ENCODE peak calls at places on chromosomes 5 and 9, in nine cellular contexts. Q is stomach, E is A549, G is K562, H is transverse colon, D is SK-N-SH, T is sigmoid colon, K is HepG2, J is ovary. B is an unnamed sample.

GRCh38 chr5:63820557-63820956 is 141.7 kb downstream of the HTR1A start:
- DNase-seq in H (no peak), D (no peak), K (no peak), J (no peak), E (no peak), G (no peak), T (no peak), Q (no peak), B (no peak)

GRCh38 chr5:154198611-154199230 is 8.2 kb downstream of the GALNT10 start:
- DNase-seq in G (no peak), Q (no peak), K (peak), D (no peak), T (no peak), J (no peak), H (no peak), E (peak), B (no peak)

GRCh38 chr5:43061352-43061751 is 21.2 kb upstream of the ANXA2R start:
- DNase-seq in E (peak), T (no peak), K (no peak), G (no peak), D (no peak), J (no peak), H (no peak), Q (no peak), B (peak)

GRCh38 chr9:4700932-4701331 is 21.6 kb downstream of the CDC37L1 start:
- DNase-seq in G (no peak), Q (no peak), K (no peak), J (no peak), T (no peak), E (no peak), D (no peak), H (no peak), B (no peak)

GRCh38 chr5:150517272-150518152 is 9.6 kb downstream of the NDST1 start:
- DNase-seq in H (peak), G (peak), K (peak), J (no peak), E (peak), Q (peak), D (peak), T (no peak), B (no peak)

GRCh38 chr5:11483630-11484029 is 420.6 kb downstream of the CTNND2 start:
- DNase-seq in J (no peak), H (no peak), Q (no peak), G (no peak), T (no peak), K (no peak), E (no peak), D (no peak), B (no peak)

GRCh38 chr9:79809931-79810330 is 238.2 kb downstream of the TLE4 start:
- DNase-seq in E (no peak), D (no peak), T (no peak), H (no peak), J (no peak), Q (no peak), G (no peak), K (no peak), B (no peak)

GRCh38 chr9:124778575-124779367 is 1.8 kb downstream of the OLFML2A start:
- DNase-seq in E (no peak), T (peak), H (no peak), K (no peak), G (no peak), D (no peak), J (no peak), Q (peak), B (no peak)

GRCh38 chr5:88881566-88881965 is 1.4 kb downstream of the MEF2C start:
- DNase-seq in T (no peak), Q (no peak), D (no peak), K (no peak), H (no peak), E (no peak), G (no peak), J (no peak), B (no peak)

GRCh38 chr5:111747336-111747735 is 9.7 kb downstream of the NREP start:
- DNase-seq in H (no peak), T (no peak), E (no peak), D (no peak), J (no peak), G (no peak), K (no peak), Q (no peak), B (no peak)

GRCh38 chr9:82606761-82607382 is 456.1 kb downstream of the RASEF start:
- DNase-seq in H (peak), J (peak), D (peak), Q (peak), G (no peak), E (peak), T (peak), K (peak), B (no peak)

GRCh38 chr5:125408582-125409069 is 662.2 kb upstream of the ZNF608 start:
- DNase-seq in H (peak), K (no peak), Q (no peak), E (peak), G (no peak), J (peak), T (no peak), D (no peak), B (no peak)

GRCh38 chr5:4700082-4700481 is 440.0 kb upstream of the ADAMTS16 start:
- DNase-seq in H (no peak), K (peak), E (peak), J (no peak), Q (no peak), D (peak), G (peak), T (no peak), B (no peak)

GRCh38 chr5:126527892-126528291 is 67.1 kb downstream of the ALDH7A1 start:
- DNase-seq in J (no peak), D (no peak), E (no peak), Q (no peak), G (peak), T (no peak), H (no peak), K (no peak), B (no peak)

GRCh38 chr5:73256012-73256411 is 83.0 kb downstream of the TMEM174 start:
- DNase-seq in Q (no peak), J (no peak), D (peak), K (no peak), H (no peak), T (no peak), E (no peak), G (no peak), B (peak)

GRCh38 chr5:61969761-61970160 is 336.2 kb upstream of the KIF2A start:
- DNase-seq in D (no peak), T (no peak), Q (no peak), G (no peak), E (no peak), H (no peak), K (no peak), J (no peak), B (peak)

GRCh38 chr5:129125819-129126218 is 31.3 kb downstream of the ISOC1 start:
- DNase-seq in Q (no peak), E (no peak), H (no peak), G (no peak), T (no peak), J (no peak), K (no peak), D (no peak), B (no peak)

GRCh38 chr9:113154936-113155335 is 4.1 kb downstream of the SLC31A2 start:
- DNase-seq in T (no peak), D (no peak), G (no peak), Q (no peak), K (no peak), J (no peak), E (no peak), H (no peak), B (no peak)
- H3K4me3 ChIP-seq in T (no peak), D (no peak), G (no peak), Q (no peak), K (no peak), J (no peak), E (no peak), H (no peak), B (peak)

DNA sequence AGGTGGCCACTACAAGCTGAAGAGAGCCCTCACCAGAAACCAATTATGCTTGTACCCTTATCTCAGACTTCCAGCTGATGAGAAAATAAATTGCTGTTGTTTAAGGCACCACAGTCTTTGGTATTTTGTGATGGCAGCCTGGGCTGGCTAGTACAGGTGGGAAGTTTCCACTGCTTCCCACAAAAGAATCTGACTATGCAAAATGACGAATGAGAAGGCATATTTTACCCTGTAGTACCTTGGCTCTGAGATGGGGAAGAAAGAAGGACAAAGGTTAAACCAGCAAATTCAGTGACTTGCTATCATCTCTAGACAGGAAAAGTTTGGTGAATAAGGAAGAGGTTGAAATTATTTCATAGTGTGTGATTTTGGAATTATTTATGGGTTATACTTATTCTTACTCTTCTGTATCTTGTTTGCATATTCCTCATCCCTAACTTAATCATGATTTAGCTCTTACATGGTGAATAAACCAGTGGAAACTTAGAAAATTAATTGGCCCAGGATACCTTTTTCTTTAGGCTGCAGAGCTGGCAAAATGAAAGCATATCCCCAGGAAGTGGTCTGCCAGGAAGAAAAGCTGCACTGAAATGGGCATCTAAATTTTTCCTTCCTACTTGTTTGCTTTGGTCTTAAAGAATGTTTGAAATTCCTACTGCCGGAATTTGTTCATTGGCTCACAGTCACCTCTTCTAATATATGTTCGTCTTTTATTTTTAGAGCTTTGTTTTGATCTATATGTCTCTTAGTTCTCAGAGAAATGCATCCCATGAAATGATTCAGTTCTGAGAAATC is 113.0 kb upstream of the ELL2 start:
- DNase-seq in E (no peak), H (no peak), T (no peak), Q (no peak), G (no peak), K (peak), D (no peak), J (no peak), B (no peak)
- TF ChIP-seq EP300 in E (no peak), H (no peak), T (no peak), Q (no peak), G (no peak), K (no peak), D (no peak), J (no peak), B (no peak)

DNA sequence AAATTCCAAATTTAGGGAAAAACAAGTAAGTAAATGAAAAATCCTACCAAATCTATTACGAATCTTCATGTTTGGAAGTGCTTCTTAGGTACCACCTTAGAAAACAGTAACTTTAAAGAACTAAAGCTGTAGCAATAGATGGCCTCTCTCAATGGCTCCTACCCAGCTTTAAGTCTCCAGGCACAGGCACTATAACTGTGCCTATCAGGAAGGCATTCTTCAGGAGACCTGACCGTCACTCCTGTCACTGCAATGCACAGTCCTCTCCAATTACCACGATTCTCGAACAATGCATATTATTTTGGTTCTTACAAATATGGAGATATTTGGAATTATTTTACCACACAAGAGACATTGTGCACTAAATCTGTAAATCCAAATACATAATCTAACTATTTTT is 12.9 kb downstream of the NFIB start:
- DNase-seq in T (no peak), Q (no peak), E (no peak), G (no peak), J (no peak), K (no peak), D (no peak), H (no peak), B (no peak)
- H3K4me3 ChIP-seq in T (no peak), Q (no peak), E (no peak), G (no peak), J (no peak), K (no peak), D (no peak), H (no peak), B (no peak)

DNA sequence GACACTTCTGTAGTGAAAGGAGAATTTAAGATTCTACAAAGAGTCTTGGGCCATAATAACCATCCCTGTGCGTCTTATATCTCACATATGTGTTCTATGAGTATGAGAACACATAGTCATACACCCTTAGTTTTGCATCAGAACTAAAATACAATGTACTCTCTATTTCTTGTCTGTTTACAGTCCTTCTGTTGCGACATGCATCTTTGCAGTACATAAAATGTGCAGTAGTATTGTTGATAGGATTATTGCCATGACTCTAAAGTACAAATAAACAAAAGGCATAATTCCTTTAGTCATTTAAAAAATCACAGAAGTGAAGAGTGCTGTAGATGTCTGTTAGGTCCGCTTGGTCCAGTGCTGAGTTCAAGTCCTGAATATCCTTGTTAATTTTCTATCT is 201.9 kb downstream of the NR3C1 start:
- DNase-seq in Q (no peak), J (no peak), T (no peak), H (no peak), D (no peak), K (peak), E (no peak), G (no peak), B (no peak)
- TF ChIP-seq EP300 in Q (no peak), J (no peak), T (no peak), H (no peak), D (no peak), K (no peak), E (no peak), G (no peak), B (no peak)

DNA sequence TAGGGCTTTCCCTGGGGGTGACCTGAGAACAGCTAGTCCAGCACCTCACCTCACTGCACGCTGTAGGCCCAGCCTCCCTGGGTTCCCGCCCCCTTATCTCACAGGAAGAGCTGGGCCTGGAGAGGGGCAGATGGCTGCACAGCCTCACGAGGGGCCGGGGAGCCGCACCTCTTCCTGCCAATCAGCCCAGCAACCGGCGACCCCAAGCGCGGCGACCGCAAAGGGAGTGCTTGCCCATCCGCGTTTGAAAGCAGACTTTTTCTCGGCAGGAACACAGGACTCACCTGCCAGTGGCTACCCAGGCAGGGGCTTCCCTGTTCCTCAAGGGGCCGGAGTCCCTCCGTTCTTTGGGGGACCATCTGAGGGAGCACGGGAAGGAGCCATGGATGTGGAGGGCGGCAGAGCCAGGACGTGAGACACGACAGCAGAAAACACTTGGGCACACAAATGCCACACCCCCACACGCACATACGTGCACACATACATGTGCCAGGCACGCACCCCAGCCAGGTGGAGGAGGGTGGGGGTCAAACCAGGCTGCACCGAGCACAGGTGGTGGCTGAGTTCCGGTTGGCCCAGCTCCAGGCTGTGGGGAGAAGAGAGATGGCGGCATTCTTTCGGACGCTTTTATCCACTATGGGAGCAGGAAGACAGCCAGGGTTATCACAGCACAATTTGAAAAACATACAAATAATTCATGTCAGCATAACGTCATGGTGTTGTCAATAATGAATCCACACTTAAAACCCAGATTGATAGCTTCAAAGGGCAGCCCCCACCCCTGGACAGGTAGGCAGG is 11.3 kb downstream of the TMEM250 start:
- DNase-seq in Q (peak), T (no peak), E (no peak), K (no peak), J (no peak), H (peak), D (peak), G (peak), B (no peak)
- H3K4me3 ChIP-seq in Q (no peak), T (no peak), E (no peak), K (no peak), J (no peak), H (no peak), D (no peak), G (no peak), B (no peak)

DNA sequence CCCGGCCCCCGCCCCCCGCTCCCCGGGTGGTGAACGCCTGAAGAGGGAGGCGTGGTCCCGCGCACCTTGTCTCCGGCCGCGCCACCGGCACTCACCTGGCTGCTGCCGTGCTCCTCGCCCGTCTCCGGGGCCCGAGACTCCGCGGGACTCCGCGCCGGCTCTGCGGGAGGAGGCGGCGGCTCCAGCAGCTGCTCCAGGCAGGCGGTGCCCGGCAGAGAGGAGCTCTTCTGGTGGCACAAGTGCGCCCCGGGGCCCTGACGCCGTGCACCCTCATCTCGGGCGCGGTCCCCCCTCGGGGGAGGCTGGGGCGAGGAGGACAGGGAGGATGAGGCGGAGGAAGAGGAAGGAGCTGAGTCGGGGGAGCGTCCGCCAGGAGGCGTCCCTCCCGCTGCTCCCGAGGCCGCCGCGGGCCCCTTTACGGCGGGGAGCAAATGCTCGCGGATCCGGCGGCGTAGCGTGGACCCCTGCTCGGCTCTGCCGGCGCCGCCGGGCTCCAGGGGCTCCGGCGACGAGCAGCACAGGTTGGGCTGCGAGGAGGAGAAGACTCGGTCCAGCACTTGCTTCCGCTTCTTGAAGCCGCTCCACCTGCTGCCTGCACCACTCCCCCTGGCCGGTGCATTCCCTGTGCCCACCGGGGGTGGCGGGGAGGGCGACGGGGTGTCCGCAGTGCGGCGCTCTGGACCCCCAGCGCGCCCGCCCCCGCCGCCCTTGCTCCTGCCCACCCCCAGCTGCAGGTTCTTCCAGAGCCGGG is 958 bp downstream of the MCTP1 start:
- DNase-seq in K (no peak), G (peak), E (peak), H (peak), D (peak), T (no peak), Q (peak), J (no peak), B (no peak)
- TF ChIP-seq EP300 in K (no peak), G (no peak), E (no peak), H (no peak), D (no peak), T (no peak), Q (no peak), J (no peak), B (no peak)

GRCh38 chr5:6843335-6843734 is 130.1 kb downstream of the TENT4A start:
- DNase-seq in Q (no peak), D (no peak), E (no peak), G (no peak), K (no peak), H (no peak), J (no peak), T (no peak), B (no peak)
- H3K4me3 ChIP-seq in Q (no peak), D (no peak), E (no peak), G (no peak), K (no peak), H (no peak), J (no peak), T (no peak), B (no peak)

DNA sequence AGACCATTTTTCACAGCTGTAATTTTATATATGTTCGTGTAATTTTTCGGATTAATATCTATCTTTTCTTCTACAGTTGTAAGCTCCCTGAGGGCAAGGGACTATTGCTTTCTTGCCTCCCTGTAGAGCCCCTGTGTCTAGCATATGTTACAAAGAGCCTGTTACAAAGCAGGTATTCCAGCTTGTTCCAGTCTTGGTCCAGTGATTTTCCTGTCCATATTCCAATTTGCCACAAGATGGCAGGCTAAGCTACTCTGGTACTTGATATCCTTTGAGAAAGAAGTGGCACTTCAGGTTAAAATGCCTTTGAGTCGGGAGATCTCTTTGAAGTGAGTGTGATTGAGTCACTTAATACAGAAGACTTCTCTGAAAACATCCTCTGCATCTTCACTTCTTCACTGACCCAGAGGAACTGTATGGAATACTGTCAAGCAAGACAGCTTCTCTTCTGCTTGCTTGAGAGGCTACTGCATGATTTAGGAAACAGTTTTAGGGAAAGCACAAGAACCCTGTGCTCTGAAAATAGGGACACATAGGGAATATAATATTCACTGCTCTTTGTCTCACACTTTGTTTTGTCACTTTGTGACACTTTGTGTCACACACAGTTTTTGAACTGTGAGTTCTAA is 24.5 kb downstream of the CAVIN4 start:
- DNase-seq in H (no peak), J (no peak), E (peak), Q (no peak), T (no peak), K (peak), G (peak), D (peak), B (no peak)
- TF ChIP-seq EP300 in H (no peak), J (no peak), E (no peak), Q (no peak), T (no peak), K (no peak), G (no peak), D (no peak), B (no peak)

B was measured in esophagus muscularis mucosa.